ENCODE peak calls at places on chromosomes 5 and 9, in seven cellular contexts. N is IMR-90, T is Peyer's patch, C is tibial nerve, Y is suprapubic skin, M is A549, Q is transverse colon. S is an unnamed sample.

GRCh38 chr9:14445946-14446345 is 132.0 kb upstream of the NFIB start:
- DNase-seq in N (no peak), T (no peak), C (no peak), Y (no peak), M (no peak), Q (no peak), S (no peak)

GRCh38 chr9:20384642-20385041 is 237.7 kb downstream of the MLLT3 start:
- DNase-seq in N (no peak), T (no peak), C (no peak), Y (no peak), M (no peak), Q (no peak), S (no peak)

GRCh38 chr5:147450596-147450995 is 59.3 kb downstream of the DPYSL3 start:
- DNase-seq in N (no peak), T (no peak), C (no peak), Y (no peak), M (no peak), Q (no peak), S (no peak)

GRCh38 chr5:15254607-15255006 is 245.4 kb upstream of the FBXL7 start:
- DNase-seq in N (peak; percentile 40), T (no peak), C (no peak), Y (no peak), M (no peak), Q (no peak), S (no peak)

GRCh38 chr9:83920469-83920941 is 727 bp downstream of the KIF27 start:
- DNase-seq in N (peak; percentile 38), T (peak; percentile 72), C (peak; percentile 20), Y (no peak), M (no peak), Q (peak; percentile 69), S (no peak)

GRCh38 chr9:93081931-93082330 is 14.1 kb upstream of the CARD19 start:
- DNase-seq in N (peak; percentile 85), T (no peak), C (no peak), Y (no peak), M (no peak), Q (no peak), S (no peak)

GRCh38 chr9:134395727-134396257 is 69.5 kb downstream of the RXRA start:
- DNase-seq in N (no peak), T (no peak), C (no peak), Y (no peak), M (no peak), Q (no peak), S (no peak)

GRCh38 chr9:129576546-129577543 is 44.1 kb downstream of the C9orf50 start:
- DNase-seq in N (peak; percentile 74), T (no peak), C (no peak), Y (no peak), M (no peak), Q (no peak), S (no peak)

GRCh38 chr5:154755361-154756202 is at the start of gene LARP1:
- DNase-seq in N (peak; percentile 19), T (peak; percentile 47), C (peak; percentile 20), Y (no peak), M (peak; percentile 43), Q (peak; percentile 42), S (peak; percentile 26)

GRCh38 chr9:1598270-1598669 is 416.9 kb upstream of the SMARCA2 start:
- DNase-seq in N (no peak), T (no peak), C (no peak), Y (no peak), M (no peak), Q (no peak), S (no peak)

GRCh38 chr9:129001504-129002325 is 26.4 kb downstream of the SH3GLB2 start:
- DNase-seq in N (no peak), T (no peak), C (no peak), Y (no peak), M (no peak), Q (no peak), S (no peak)

GRCh38 chr9:113523421-113524141 is 60.1 kb downstream of the RGS3 start:
- DNase-seq in N (no peak), T (peak; percentile 60), C (no peak), Y (no peak), M (no peak), Q (peak; percentile 81), S (no peak)

GRCh38 chr9:111484564-111484878 is 338 bp upstream of the ECPAS start:
- DNase-seq in N (peak; percentile 15), T (no peak), C (no peak), Y (no peak), M (no peak), Q (no peak), S (no peak)

GRCh38 chr9:100324594-100325200 is 28.0 kb downstream of the TEX10 start:
- DNase-seq in N (peak; percentile 74), T (no peak), C (no peak), Y (no peak), M (peak; percentile 50), Q (no peak), S (no peak)

GRCh38 chr5:142024771-142025304 is 12.0 kb upstream of the GNPDA1 start:
- DNase-seq in N (peak; percentile 80), T (peak; percentile 87), C (peak; percentile 65), Y (peak; percentile 94), M (peak; percentile 86), Q (peak; percentile 85), S (peak; percentile 83)
- TF ChIP-seq POLR2A in N (no peak), T (no peak), C (peak; percentile 42), Y (no peak), M (no peak), Q (peak; percentile 32), S (peak; percentile 58)

DNA sequence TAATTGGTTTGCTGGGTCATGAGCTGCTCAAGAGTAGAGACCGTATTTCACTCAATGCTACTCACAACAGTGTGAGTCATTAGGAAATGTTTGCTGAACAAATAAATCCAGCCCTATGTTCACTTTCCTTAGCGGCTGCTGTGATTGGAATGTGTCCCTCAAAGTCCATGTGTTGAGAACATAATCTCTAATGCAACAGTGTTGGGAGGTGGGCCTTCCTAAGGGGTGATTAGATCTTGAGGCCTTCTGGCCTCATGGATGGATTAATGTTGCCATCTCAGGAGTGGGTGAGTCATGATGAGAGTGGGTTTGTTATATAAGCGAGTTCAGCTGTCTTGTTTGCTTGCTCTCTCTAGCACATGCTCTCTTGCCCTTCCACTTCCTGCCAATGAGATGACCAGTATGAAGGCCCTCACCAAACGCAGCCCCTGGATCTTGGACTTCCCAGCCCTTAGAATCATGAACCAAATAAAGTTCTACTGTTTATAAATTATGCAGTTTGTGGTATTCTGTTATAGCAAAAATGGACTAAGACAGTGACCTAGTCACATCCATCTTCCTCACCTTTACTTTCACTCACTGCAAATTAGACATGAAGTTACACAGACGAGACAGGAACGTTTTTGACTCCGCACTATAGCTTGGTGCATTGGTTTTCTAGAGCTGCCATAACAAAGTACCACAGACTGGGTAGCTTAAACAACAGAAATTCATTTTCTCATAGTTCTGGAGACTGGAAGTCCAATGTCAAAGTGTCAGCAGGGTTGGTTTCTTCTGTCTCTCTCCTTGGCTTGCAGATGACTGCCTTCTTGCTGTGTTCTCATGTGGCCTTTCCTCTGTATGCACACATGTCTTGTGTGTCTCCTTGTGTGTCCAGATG is 50.9 kb upstream of the FAM169A start:
- DNase-seq in N (peak; percentile 48), T (no peak), C (no peak), Y (no peak), M (peak; percentile 83), Q (no peak), S (no peak)
- TF ChIP-seq POLR2A in N (no peak), T (no peak), C (no peak), Y (no peak), M (no peak), Q (no peak), S (no peak)

GRCh38 chr5:168315991-168316578 is 24.6 kb downstream of the WWC1 start:
- DNase-seq in N (no peak), T (no peak), C (no peak), Y (no peak), M (no peak), Q (peak; percentile 76), S (no peak)

GRCh38 chr5:168312606-168313297 is 21.3 kb downstream of the WWC1 start:
- DNase-seq in N (no peak), T (no peak), C (no peak), Y (no peak), M (no peak), Q (no peak), S (no peak)

GRCh38 chr5:168313596-168314204 is 22.3 kb downstream of the WWC1 start:
- DNase-seq in N (no peak), T (no peak), C (no peak), Y (no peak), M (no peak), Q (no peak), S (no peak)

GRCh38 chr5:168315416-168315990 is 24.1 kb downstream of the WWC1 start:
- DNase-seq in N (no peak), T (no peak), C (no peak), Y (no peak), M (no peak), Q (no peak), S (no peak)

GRCh38 chr5:168314735-168315411 is 23.4 kb downstream of the WWC1 start:
- DNase-seq in N (peak; percentile 99), T (no peak), C (no peak), Y (no peak), M (peak; percentile 98), Q (peak; percentile 88), S (no peak)
- TF ChIP-seq POLR2A in N (no peak), T (peak; percentile 25), C (no peak), Y (no peak), M (no peak), Q (no peak), S (no peak)

GRCh38 chr9:109115931-109116541 is 3.7 kb downstream of the TMEM245 start:
- DNase-seq in N (no peak), T (no peak), C (no peak), Y (no peak), M (no peak), Q (no peak), S (no peak)

GRCh38 chr9:109120204-109120789 is 550 bp upstream of the TMEM245 start:
- DNase-seq in N (no peak), T (no peak), C (no peak), Y (no peak), M (no peak), Q (no peak), S (no peak)

GRCh38 chr9:109119439-109120203 is at the start of gene TMEM245:
- DNase-seq in N (peak; percentile 100), T (peak; percentile 93), C (peak; percentile 91), Y (peak; percentile 97), M (peak; percentile 99), Q (peak; percentile 97), S (peak; percentile 94)

GRCh38 chr9:109118802-109119438 is 827 bp downstream of the TMEM245 start:
- DNase-seq in N (peak; percentile 15), T (no peak), C (no peak), Y (no peak), M (no peak), Q (no peak), S (no peak)

DNA sequence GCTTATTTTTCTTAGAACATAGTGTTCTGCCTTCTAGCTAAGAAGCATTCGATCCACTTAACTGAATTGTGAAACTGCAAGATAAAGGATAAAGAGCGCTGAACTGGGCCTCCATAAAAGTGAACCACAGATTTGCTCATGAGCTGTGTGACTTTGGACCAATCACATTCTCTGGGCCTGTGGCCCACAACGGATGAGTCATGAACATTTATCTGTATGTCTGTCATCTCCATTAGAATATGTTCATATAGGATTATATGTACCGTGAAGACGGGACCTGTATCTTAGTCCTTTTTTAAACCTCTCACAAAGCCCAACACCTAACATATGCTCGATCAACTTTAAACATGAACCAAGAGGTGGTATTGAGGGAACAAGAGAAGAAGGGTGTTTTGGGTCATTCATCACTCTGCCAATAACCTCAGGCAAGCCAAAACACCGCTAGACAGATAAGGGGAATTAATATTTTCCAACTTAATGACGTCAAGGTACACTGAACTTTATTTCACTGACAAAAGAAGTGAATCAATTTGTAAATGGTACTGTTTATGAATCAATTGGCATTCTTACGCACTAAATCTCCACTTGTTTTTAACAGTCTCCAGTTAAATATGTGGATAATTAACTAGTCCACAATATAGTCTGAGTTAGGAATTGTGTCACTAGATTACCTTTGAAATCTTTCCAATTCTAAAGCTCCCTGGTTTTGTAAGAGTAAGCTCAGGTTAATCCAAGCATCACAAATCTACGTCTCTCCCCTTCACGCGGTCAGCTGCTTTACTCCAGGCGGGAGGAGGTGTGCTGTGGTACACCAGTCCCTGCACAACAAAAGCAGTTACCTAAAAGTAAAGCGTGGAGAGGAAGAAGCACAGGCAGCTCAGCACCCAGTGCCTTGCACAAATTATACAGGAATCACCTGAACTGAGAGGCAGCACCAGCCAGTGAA is 1.6 kb downstream of the TMEM245 start:
- DNase-seq in N (peak; percentile 89), T (no peak), C (no peak), Y (no peak), M (peak; percentile 72), Q (peak; percentile 19), S (peak; percentile 80)
- TF ChIP-seq POLR2A in N (no peak), T (peak; percentile 59), C (no peak), Y (no peak), M (no peak), Q (no peak), S (no peak)